ENCODE peak calls at places on chromosomes 13 and 19, in ten cellular contexts. I is AG09309, D is heart left ventricle, V is fibroblast of lung, Z is cardiac fibroblast, K is SJSA1, B is lower leg skin, S is GM12865, X is mesenchymal stem cell, C is brain microvascular endothelial cell. E is an unnamed sample.

GRCh38 chr13:51328488-51328887 is 11.0 kb upstream of the SERPINE3 start:
- DNase-seq in V (no peak), I (no peak), Z (no peak), D (no peak), S (no peak), X (no peak), C (no peak), K (no peak), B (no peak), E (no peak)

GRCh38 chr19:47417746-47418594 is 1.4 kb downstream of the MEIS3 start:
- DNase-seq in K (no peak), I (no peak), V (peak), D (no peak), Z (peak), C (no peak), X (no peak), B (no peak), S (no peak), E (no peak)

GRCh38 chr13:102555914-102556553 is 40.8 kb upstream of the TPP2 start:
- DNase-seq in X (peak), Z (peak), S (peak), I (no peak), B (no peak), C (peak), V (peak), D (no peak), K (peak), E (peak)

GRCh38 chr13:74115138-74115537 is 19.1 kb downstream of the KLF12 start:
- DNase-seq in D (no peak), X (peak), K (peak), Z (peak), C (peak), I (no peak), B (no peak), V (peak), S (no peak), E (no peak)

GRCh38 chr13:102395939-102396338 is 5.9 kb downstream of the FGF14 start:
- DNase-seq in V (no peak), S (no peak), B (no peak), D (no peak), X (no peak), Z (no peak), I (no peak), K (no peak), C (no peak), E (no peak)

GRCh38 chr13:66994498-66995365 is 235.4 kb downstream of the PCDH9 start:
- DNase-seq in B (no peak), K (no peak), Z (no peak), D (no peak), S (peak), I (no peak), C (no peak), V (no peak), X (no peak), E (peak)

GRCh38 chr19:20038358-20039202 is 725 bp downstream of the ZNF682 start:
- DNase-seq in C (no peak), I (no peak), B (no peak), D (no peak), S (no peak), X (no peak), V (no peak), K (peak), Z (peak), E (no peak)

GRCh38 chr19:3285647-3286176 is 61.3 kb downstream of the CELF5 start:
- DNase-seq in S (no peak), K (no peak), Z (no peak), D (no peak), I (no peak), X (no peak), B (no peak), C (no peak), V (peak), E (no peak)

GRCh38 chr19:35513975-35514809 is 743 bp upstream of the DMKN start:
- DNase-seq in I (no peak), Z (peak), K (no peak), X (peak), B (no peak), D (no peak), C (no peak), V (no peak), S (no peak), E (no peak)

GRCh38 chr13:33799950-33800592 is 17.9 kb upstream of the RFC3 start:
- DNase-seq in S (peak), K (no peak), C (peak), B (no peak), Z (peak), I (peak), V (peak), X (peak), D (no peak), E (no peak)

GRCh38 chr13:113074876-113075275 is 30.7 kb upstream of the F7 start:
- DNase-seq in I (no peak), V (no peak), Z (no peak), X (no peak), D (no peak), K (no peak), S (no peak), B (no peak), C (no peak), E (no peak)

GRCh38 chr19:30959011-30959410 is 390.2 kb downstream of the TSHZ3 start:
- DNase-seq in K (no peak), D (no peak), Z (no peak), B (no peak), S (no peak), I (no peak), V (no peak), X (no peak), C (no peak), E (no peak)

GRCh38 chr13:65855276-65855675 is 1374.9 kb downstream of the PCDH9 start:
- DNase-seq in B (no peak), K (no peak), I (no peak), X (no peak), Z (peak), D (no peak), S (no peak), V (peak), C (no peak), E (no peak)

GRCh38 chr13:26075498-26075897 is 23.7 kb upstream of the SHISA2 start:
- DNase-seq in C (no peak), B (no peak), D (no peak), S (no peak), X (no peak), V (no peak), Z (no peak), K (no peak), I (no peak), E (no peak)

GRCh38 chr13:51148223-51148951 is 37.3 kb upstream of the C13orf42 start:
- DNase-seq in I (no peak), Z (no peak), V (no peak), B (no peak), K (no peak), S (no peak), D (no peak), C (no peak), X (no peak), E (no peak)

GRCh38 chr19:19074172-19074905 is 10.5 kb downstream of the SLC25A42 start:
- DNase-seq in B (no peak), K (no peak), V (no peak), S (no peak), X (no peak), C (no peak), Z (no peak), I (no peak), D (no peak), E (no peak)

GRCh38 chr19:48874309-48875135 is 2.3 kb downstream of the PPP1R15A start:
- DNase-seq in S (peak), Z (peak), K (no peak), C (peak), I (no peak), B (no peak), X (peak), D (peak), V (no peak), E (peak)

GRCh38 chr19:40471111-40471510 is 4.3 kb downstream of the SPTBN4 start:
- DNase-seq in I (no peak), S (no peak), K (no peak), D (no peak), B (no peak), V (no peak), X (no peak), Z (no peak), C (no peak), E (no peak)

GRCh38 chr13:41588899-41589298 is 131.5 kb downstream of the RGCC start:
- DNase-seq in I (peak), S (no peak), V (peak), D (no peak), X (peak), Z (peak), K (peak), C (peak), B (no peak), E (peak)

GRCh38 chr19:38262585-38263268 is 1.6 kb upstream of the SPINT2 start:
- DNase-seq in C (no peak), Z (peak), I (no peak), B (no peak), D (no peak), S (no peak), X (no peak), V (no peak), K (no peak), E (no peak)

GRCh38 chr13:49938921-49939320 is 2.8 kb upstream of the SPRYD7 start:
- DNase-seq in B (no peak), S (no peak), C (no peak), D (no peak), I (no peak), Z (no peak), V (peak), K (no peak), X (no peak), E (no peak)

GRCh38 chr19:55275851-55276719 is 3.8 kb downstream of the HSPBP1 start:
- DNase-seq in X (no peak), D (no peak), K (no peak), S (peak), V (no peak), C (no peak), I (no peak), Z (no peak), B (no peak), E (no peak)

GRCh38 chr13:83151308-83151660 is 731.0 kb downstream of the SLITRK1 start:
- DNase-seq in V (peak), K (no peak), X (no peak), C (no peak), B (no peak), Z (peak), I (peak), S (no peak), D (no peak), E (no peak)

GRCh38 chr13:114110091-114110829 is 22.2 kb downstream of the RASA3 start:
- DNase-seq in S (peak), V (no peak), K (no peak), X (peak), B (no peak), I (no peak), D (no peak), C (no peak), Z (no peak), E (no peak)

GRCh38 chr13:82749551-82749950 is 1132.7 kb downstream of the SLITRK1 start:
- DNase-seq in S (no peak), C (no peak), V (peak), D (no peak), Z (no peak), X (no peak), I (no peak), K (peak), B (no peak), E (no peak)

GRCh38 chr13:57629821-57630235 is 1.7 kb upstream of the PCDH17 start:
- DNase-seq in D (peak), K (no peak), X (peak), C (peak), S (no peak), V (peak), B (peak), Z (peak), I (no peak), E (peak)

GRCh38 chr13:57629391-57629804 is 2.1 kb upstream of the PCDH17 start:
- DNase-seq in K (no peak), S (no peak), Z (no peak), X (no peak), D (peak), C (no peak), V (peak), I (no peak), B (no peak), E (no peak)

GRCh38 chr13:57630661-57631606 is 610 bp upstream of the PCDH17 start:
- DNase-seq in K (no peak), C (peak), X (peak), I (no peak), Z (peak), B (no peak), S (no peak), V (peak), D (peak), E (no peak)

GRCh38 chr13:57624565-57625435 is 6.7 kb upstream of the PCDH17 start:
- DNase-seq in C (peak), V (peak), K (peak), D (peak), Z (peak), S (peak), X (peak), I (no peak), B (peak), E (no peak)

DNA sequence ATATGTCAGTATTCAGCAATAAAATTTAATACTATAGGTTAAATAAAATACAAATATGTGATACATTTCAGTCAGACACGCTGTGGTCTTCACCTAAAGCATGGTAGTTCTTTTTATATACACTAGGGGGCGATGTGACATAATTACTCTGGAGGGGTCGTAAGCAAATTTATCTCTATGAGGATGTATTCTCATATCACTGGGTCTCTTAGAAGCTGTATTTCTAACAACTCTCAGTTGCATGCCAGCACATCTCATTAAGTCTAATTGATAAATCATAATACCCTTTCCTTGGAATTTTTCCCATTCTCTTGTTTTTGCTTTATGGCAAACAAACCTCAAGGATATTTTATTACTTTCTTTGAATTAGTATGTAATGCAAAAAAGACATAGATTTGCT is 3.9 kb upstream of the PCDH17 start:
- DNase-seq in B (no peak), V (peak), K (no peak), D (no peak), C (no peak), Z (peak), I (no peak), X (peak), S (peak), E (no peak)
- H3K4me3 ChIP-seq in B (no peak), V (no peak), K (no peak), D (no peak), C (no peak), Z (no peak), I (no peak), X (no peak), S (no peak), E (no peak)

DNA sequence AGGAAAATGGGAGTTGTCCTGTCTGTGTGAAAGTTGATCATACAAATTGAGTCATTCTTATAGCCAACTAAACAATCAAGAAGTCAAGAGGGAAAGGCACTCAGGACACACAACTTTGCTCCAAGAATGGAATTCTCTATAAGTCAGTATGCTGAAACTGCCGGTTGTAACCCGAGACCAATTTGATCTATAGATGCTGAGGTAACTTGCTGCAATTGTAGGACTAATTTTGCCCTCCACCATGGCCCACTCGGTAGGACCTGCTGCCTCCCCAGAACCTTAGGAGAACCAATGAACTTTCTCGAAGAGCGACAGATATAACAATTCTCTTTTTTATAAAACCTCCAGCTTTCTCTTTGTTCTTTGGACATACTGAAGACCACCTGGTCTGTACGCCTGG is 157.0 kb downstream of the RNF17 start:
- DNase-seq in V (peak), D (no peak), X (no peak), K (no peak), Z (no peak), I (no peak), S (peak), C (no peak), B (no peak), E (no peak)
- H3K4me3 ChIP-seq in V (no peak), D (no peak), X (no peak), K (no peak), Z (no peak), I (no peak), S (peak), C (no peak), B (no peak), E (no peak)

DNA sequence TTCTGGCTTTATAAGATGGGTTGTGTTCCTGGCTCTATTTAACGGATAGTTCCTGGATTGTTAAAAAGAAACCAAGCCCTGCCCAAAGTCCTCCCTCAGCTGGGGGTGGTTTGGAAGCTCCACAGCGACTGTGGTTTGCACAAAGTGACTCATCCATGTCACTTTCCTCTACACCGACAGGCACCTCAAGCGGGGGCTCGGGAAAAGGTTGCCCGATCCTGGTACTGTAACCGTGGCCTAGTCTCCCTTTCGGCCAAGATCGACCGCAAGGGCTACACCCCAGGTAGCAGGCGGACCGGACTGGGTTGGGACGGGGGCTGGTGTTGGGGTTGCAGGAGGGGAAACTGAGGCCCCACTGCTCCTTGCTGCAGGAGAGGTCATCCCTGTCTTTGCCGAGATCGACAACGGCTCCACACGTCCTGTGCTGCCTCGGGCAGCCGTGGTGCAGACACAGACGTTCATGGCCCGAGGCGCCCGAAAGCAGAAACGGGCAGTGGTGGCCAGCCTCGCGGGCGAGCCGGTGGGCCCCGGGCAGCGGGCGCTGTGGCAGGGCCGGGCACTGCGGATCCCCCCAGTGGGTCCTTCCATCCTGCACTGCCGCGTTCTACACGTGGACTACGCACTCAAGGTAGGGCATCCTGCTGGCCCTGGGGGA is 1.6 kb downstream of the ARRDC2 start:
- DNase-seq in S (no peak), X (peak), V (no peak), I (no peak), C (no peak), K (no peak), D (no peak), Z (peak), B (no peak), E (no peak)
- H3K4me3 ChIP-seq in S (no peak), X (no peak), V (no peak), I (no peak), C (no peak), K (no peak), D (peak), Z (peak), B (peak), E (no peak)

GRCh38 chr13:28637714-28638355 is 21.1 kb upstream of the POMP start:
- DNase-seq in I (no peak), D (no peak), C (peak), Z (peak), K (no peak), X (peak), B (no peak), V (no peak), S (peak), E (no peak)
- H3K4me3 ChIP-seq in I (no peak), D (no peak), C (no peak), Z (no peak), K (no peak), X (no peak), B (no peak), V (no peak), S (no peak), E (no peak)

E was measured in A549.